ENCODE peak calls at places on chromosomes 13 and 19, in five cellular contexts. X is KBM-7, O is neural crest cell, U is A172, S is AG04450. E is an unnamed sample.

GRCh38 chr13:41751734-41752445 is 209.0 kb downstream of the VWA8 start:
- DNase-seq in X (no peak), O (no peak), U (no peak), S (no peak), E (no peak)

GRCh38 chr13:79457948-79458347 is 23.0 kb upstream of the NDFIP2 start:
- DNase-seq in X (no peak), O (no peak), U (no peak), S (peak), E (peak)

GRCh38 chr19:46144756-46145155 is 3.3 kb upstream of the IGFL2 start:
- DNase-seq in X (no peak), O (no peak), U (no peak), S (no peak), E (no peak)

GRCh38 chr13:113935081-113935511 is 38.8 kb downstream of the C13orf46 start:
- DNase-seq in X (no peak), O (peak), U (no peak), S (no peak), E (no peak)

GRCh38 chr19:13076787-13077186 is 25.9 kb downstream of the LYL1 start:
- DNase-seq in X (no peak), O (no peak), U (no peak), S (no peak), E (peak)

GRCh38 chr19:49809155-49809986 is 3.7 kb downstream of the FUZ start:
- DNase-seq in X (no peak), O (peak), U (no peak), S (no peak), E (peak)

GRCh38 chr19:47994209-47994802 is at the start of gene ELSPBP1:
- DNase-seq in X (peak), O (no peak), U (no peak), S (no peak), E (no peak)

GRCh38 chr19:1860133-1860775 is 3.1 kb downstream of the KLF16 start:
- DNase-seq in X (peak), O (no peak), U (no peak), S (no peak), E (peak)

GRCh38 chr19:7267792-7268736 is 26.1 kb downstream of the INSR start:
- DNase-seq in X (peak), O (no peak), U (no peak), S (no peak), E (no peak)

GRCh38 chr19:45497791-45498190 is 452 bp upstream of the PPM1N start:
- DNase-seq in X (no peak), O (no peak), U (no peak), S (no peak), E (no peak)

GRCh38 chr13:109764474-109765292 is 21.7 kb downstream of the IRS2 start:
- DNase-seq in X (peak), O (no peak), U (no peak), S (no peak), E (no peak)

GRCh38 chr13:41311607-41312500 is 787 bp downstream of the NAA16 start:
- DNase-seq in X (peak), O (peak), U (peak), S (no peak), E (peak)

GRCh38 chr13:30692108-30692507 is 43.2 kb upstream of the ALOX5AP start:
- DNase-seq in X (no peak), O (no peak), U (no peak), S (no peak), E (no peak)

GRCh38 chr13:38514575-38514974 is 164.9 kb downstream of the UFM1 start:
- DNase-seq in X (no peak), O (no peak), U (no peak), S (no peak), E (no peak)

GRCh38 chr13:93244141-93244917 is 17.7 kb downstream of the GPC6 start:
- DNase-seq in X (peak), O (no peak), U (peak), S (no peak), E (no peak)

GRCh38 chr19:41226053-41226873 is 7.2 kb downstream of the AXL start:
- DNase-seq in X (peak), O (peak), U (no peak), S (peak), E (peak)

GRCh38 chr13:28324181-28324789 is 170.6 kb downstream of the FLT1 start:
- DNase-seq in X (peak), O (peak), U (peak), S (no peak), E (peak)

GRCh38 chr19:53942001-53942786 is 20.5 kb upstream of the CACNG8 start:
- DNase-seq in X (no peak), O (peak), U (no peak), S (no peak), E (peak)

GRCh38 chr19:49908480-49909420 is 12.1 kb upstream of the IL4I1 start:
- DNase-seq in X (no peak), O (no peak), U (no peak), S (no peak), E (no peak)

GRCh38 chr19:54209058-54209747 is 8.5 kb downstream of the RPS9 start:
- DNase-seq in X (no peak), O (no peak), U (peak), S (no peak), E (no peak)

GRCh38 chr19:43784981-43785808 is 4.4 kb upstream of the KCNN4 start:
- DNase-seq in X (peak), O (peak), U (peak), S (peak), E (peak)

GRCh38 chr13:20960663-20961309 is 58.2 kb upstream of the XPO4 start:
- DNase-seq in X (peak), O (no peak), U (no peak), S (no peak), E (no peak)

GRCh38 chr13:51291341-51291740 is 48.1 kb upstream of the SERPINE3 start:
- DNase-seq in X (no peak), O (no peak), U (peak), S (no peak), E (no peak)

GRCh38 chr13:48194392-48194754 is 38.6 kb upstream of the ITM2B start:
- DNase-seq in X (peak), O (no peak), U (peak), S (no peak), E (no peak)

GRCh38 chr13:33434676-33435075 is 149.1 kb upstream of the STARD13 start:
- DNase-seq in X (no peak), O (no peak), U (no peak), S (no peak), E (no peak)

GRCh38 chr19:44875666-44876418 is 15.2 kb upstream of the TOMM40 start:
- DNase-seq in X (no peak), O (no peak), U (peak), S (no peak), E (no peak)

GRCh38 chr19:6735181-6735891 is 2.0 kb downstream of the GPR108 start:
- DNase-seq in X (no peak), O (no peak), U (no peak), S (no peak), E (no peak)

GRCh38 chr13:20418953-20419352 is 106.7 kb downstream of the CRYL1 start:
- DNase-seq in X (no peak), O (no peak), U (no peak), S (no peak), E (no peak)

GRCh38 chr19:17590780-17591688 is 35.6 kb downstream of the COLGALT1 start:
- DNase-seq in X (no peak), O (no peak), U (no peak), S (no peak), E (no peak)

E was measured in erythroblast.